ENCODE peak calls at places on chromosomes 1 and 21, in four cellular contexts. W is cardiac muscle cell, U is neuronal stem cell, H is tibial artery. D is an unnamed sample.

GRCh38 chr1:180369061-180369460 is 133.3 kb downstream of the ACBD6 start:
- DNase-seq in W (no peak), U (no peak), H (no peak), D (no peak)

GRCh38 chr1:63920154-63921117 is 146.6 kb downstream of the ROR1 start:
- DNase-seq in W (peak), U (no peak), H (no peak), D (no peak)

GRCh38 chr1:15950302-15950701 is 25.6 kb downstream of the ZBTB17 start:
- DNase-seq in W (no peak), U (no peak), H (no peak), D (no peak)

GRCh38 chr1:230696722-230697432 is 17.0 kb downstream of the AGT start:
- DNase-seq in W (no peak), U (no peak), H (no peak), D (no peak)

GRCh38 chr1:237386362-237387143 is 344.6 kb downstream of the RYR2 start:
- DNase-seq in W (peak), U (peak), H (no peak), D (no peak)

GRCh38 chr1:215824245-215824644 is 257.1 kb downstream of the KCTD3 start:
- DNase-seq in W (peak), U (no peak), H (no peak), D (no peak)

GRCh38 chr1:204605791-204606190 is 79.7 kb downstream of the LRRN2 start:
- DNase-seq in W (no peak), U (no peak), H (no peak), D (no peak)

GRCh38 chr1:187078321-187078720 is 249.6 kb downstream of the PLA2G4A start:
- DNase-seq in W (no peak), U (no peak), H (no peak), D (no peak)

GRCh38 chr21:33078907-33079582 is 9.1 kb downstream of the OLIG1 start:
- DNase-seq in W (no peak), U (no peak), H (no peak), D (peak)

GRCh38 chr1:173356211-173356762 is 120.8 kb upstream of the PRDX6 start:
- DNase-seq in W (no peak), U (no peak), H (no peak), D (no peak)

GRCh38 chr1:211653907-211654553 is 21.4 kb downstream of the NEK2 start:
- DNase-seq in W (no peak), U (no peak), H (no peak), D (no peak)

GRCh38 chr1:221874285-221875003 is 132.6 kb upstream of the DUSP10 start:
- DNase-seq in W (no peak), U (no peak), H (no peak), D (no peak)

GRCh38 chr1:172322219-172323061 is 98.0 kb upstream of the C1orf105 start:
- DNase-seq in W (no peak), U (no peak), H (peak), D (no peak)

GRCh38 chr1:246297314-246298273 is 209.5 kb downstream of the SMYD3 start:
- DNase-seq in W (no peak), U (no peak), H (no peak), D (no peak)

GRCh38 chr1:54045487-54045886 is 7.5 kb downstream of the TMEM59 start:
- DNase-seq in W (no peak), U (no peak), H (no peak), D (no peak)

GRCh38 chr1:26677306-26678115 is 18.3 kb upstream of the ARID1A start:
- DNase-seq in W (peak), U (no peak), H (peak), D (peak)

GRCh38 chr21:39686636-39687035 is 58.3 kb upstream of the IGSF5 start:
- DNase-seq in W (no peak), U (no peak), H (no peak), D (no peak)

GRCh38 chr1:46622341-46622740 is 5.7 kb upstream of the MOB3C start:
- DNase-seq in W (no peak), U (no peak), H (peak), D (no peak)

GRCh38 chr1:62856964-62857363 is 73.0 kb downstream of the ATG4C start:
- DNase-seq in W (no peak), U (no peak), H (no peak), D (no peak)

GRCh38 chr1:95650631-95651030 is 416.6 kb downstream of the RWDD3 start:
- DNase-seq in W (no peak), U (no peak), H (no peak), D (no peak)

GRCh38 chr1:71828431-71829012 is 453.8 kb downstream of the NEGR1 start:
- DNase-seq in W (no peak), U (peak), H (no peak), D (no peak)

GRCh38 chr1:169107673-169108160 is 1.2 kb downstream of the ATP1B1 start:
- DNase-seq in W (no peak), U (no peak), H (no peak), D (no peak)

GRCh38 chr1:186152227-186152944 is 222.7 kb downstream of the TPR start:
- DNase-seq in W (no peak), U (no peak), H (no peak), D (no peak)

GRCh38 chr1:202854787-202855186 is 34.2 kb downstream of the RABIF start:
- DNase-seq in W (no peak), U (no peak), H (no peak), D (no peak)

GRCh38 chr21:21003701-21004100 is 5.5 kb downstream of the NCAM2 start:
- DNase-seq in W (peak), U (no peak), H (no peak), D (no peak)

GRCh38 chr1:179366093-179366800 is 476 bp downstream of the AXDND1 start:
- DNase-seq in W (peak), U (no peak), H (no peak), D (no peak)

GRCh38 chr1:245046764-245047163 is 108.0 kb upstream of the KIF26B start:
- DNase-seq in W (peak), U (no peak), H (no peak), D (no peak)

GRCh38 chr1:20604678-20605077 is 15.8 kb downstream of the CDA start:
- DNase-seq in W (no peak), U (no peak), H (no peak), D (no peak)

GRCh38 chr1:228219962-228220780 is 12.3 kb downstream of the OBSCN start:
- DNase-seq in W (no peak), U (no peak), H (no peak), D (peak)

GRCh38 chr1:221292652-221293051 is 413.4 kb downstream of the HLX start:
- DNase-seq in W (no peak), U (no peak), H (no peak), D (no peak)

GRCh38 chr1:234863596-234863995 is 253.6 kb upstream of the IRF2BP2 start:
- DNase-seq in W (no peak), U (no peak), H (no peak), D (no peak)
- H3K27ac ChIP-seq in W (no peak), U (no peak), H (peak), D (peak)

GRCh38 chr1:6547301-6547700 is 7.0 kb downstream of the NOL9 start:
- DNase-seq in W (no peak), U (no peak), H (no peak), D (no peak)
- H3K27ac ChIP-seq in W (no peak), U (no peak), H (no peak), D (no peak)

GRCh38 chr1:56285554-56286402 is 293.6 kb downstream of the PLPP3 start:
- DNase-seq in W (no peak), U (no peak), H (no peak), D (no peak)
- H3K27ac ChIP-seq in W (no peak), U (no peak), H (no peak), D (no peak)

GRCh38 chr1:243944429-243945160 is 94.6 kb upstream of the AKT3 start:
- DNase-seq in W (peak), U (no peak), H (no peak), D (no peak)

GRCh38 chr1:243946253-243946652 is 96.2 kb upstream of the AKT3 start:
- DNase-seq in W (no peak), U (no peak), H (no peak), D (no peak)

GRCh38 chr1:243942196-243943150 is 92.4 kb upstream of the AKT3 start:
- DNase-seq in W (no peak), U (no peak), H (no peak), D (peak)

GRCh38 chr1:243945727-243946126 is 95.7 kb upstream of the AKT3 start:
- DNase-seq in W (no peak), U (no peak), H (no peak), D (no peak)

GRCh38 chr1:243943671-243944428 is 93.8 kb upstream of the AKT3 start:
- DNase-seq in W (no peak), U (no peak), H (no peak), D (no peak)
- H3K27ac ChIP-seq in W (no peak), U (no peak), H (no peak), D (no peak)

GRCh38 chr1:19450811-19451564 is 34.4 kb downstream of the CAPZB start:
- DNase-seq in W (no peak), U (no peak), H (peak), D (no peak)
- H3K27ac ChIP-seq in W (no peak), U (no peak), H (peak), D (peak)

DNA sequence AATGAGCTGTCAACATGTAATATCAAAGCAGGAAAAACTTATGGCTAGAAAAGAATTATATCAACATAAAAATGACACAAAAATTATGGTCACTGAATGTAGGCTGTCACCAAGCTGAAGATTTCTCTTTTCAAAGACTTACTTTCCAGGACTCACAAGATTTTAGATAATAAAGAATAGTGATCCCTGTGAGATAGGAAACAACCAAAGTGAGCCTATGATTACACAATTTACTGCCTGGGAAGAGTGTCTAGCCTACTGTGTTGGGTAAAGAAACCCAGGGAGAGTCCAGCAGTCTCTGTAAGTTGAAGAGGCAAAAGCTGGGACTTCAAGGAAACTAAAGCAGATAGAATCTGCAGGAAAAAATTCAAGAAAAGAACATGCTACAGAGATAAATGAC is 20.2 kb upstream of the RGS1 start:
- DNase-seq in W (no peak), U (no peak), H (no peak), D (no peak)
- H3K27ac ChIP-seq in W (no peak), U (no peak), H (peak), D (no peak)

GRCh38 chr21:45088729-45089128 is 14.3 kb downstream of the ADARB1 start:
- DNase-seq in W (no peak), U (no peak), H (no peak), D (no peak)

GRCh38 chr21:45089964-45090363 is 15.6 kb downstream of the ADARB1 start:
- DNase-seq in W (no peak), U (no peak), H (no peak), D (no peak)

GRCh38 chr21:45086342-45086958 is 12.1 kb downstream of the ADARB1 start:
- DNase-seq in W (no peak), U (no peak), H (no peak), D (no peak)

GRCh38 chr21:45087022-45087823 is 12.8 kb downstream of the ADARB1 start:
- DNase-seq in W (no peak), U (no peak), H (no peak), D (no peak)

GRCh38 chr21:45088116-45088515 is 13.7 kb downstream of the ADARB1 start:
- DNase-seq in W (no peak), U (no peak), H (no peak), D (no peak)
- H3K27ac ChIP-seq in W (no peak), U (no peak), H (peak), D (no peak)

DNA sequence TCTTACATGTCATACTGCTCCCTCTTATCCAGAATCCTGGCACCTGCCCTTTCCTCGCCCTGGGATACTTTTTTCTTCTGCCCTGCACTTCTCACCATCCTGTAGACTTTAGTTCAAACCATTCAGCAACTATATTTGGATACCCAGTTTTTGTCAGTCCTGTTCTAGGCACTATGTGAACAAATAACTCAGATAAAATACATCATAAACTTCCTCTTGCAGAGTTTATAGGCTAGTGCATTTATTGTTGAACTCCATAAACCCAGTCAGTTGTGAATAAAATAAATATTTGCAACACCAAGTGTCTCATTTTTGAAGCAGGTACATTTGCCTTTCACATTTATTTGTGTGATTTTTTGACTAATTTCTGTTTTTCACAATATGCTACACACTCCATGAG is 4.3 kb downstream of the LYPLAL1 start:
- DNase-seq in W (no peak), U (no peak), H (no peak), D (no peak)
- H3K27ac ChIP-seq in W (no peak), U (no peak), H (peak), D (no peak)

DNA sequence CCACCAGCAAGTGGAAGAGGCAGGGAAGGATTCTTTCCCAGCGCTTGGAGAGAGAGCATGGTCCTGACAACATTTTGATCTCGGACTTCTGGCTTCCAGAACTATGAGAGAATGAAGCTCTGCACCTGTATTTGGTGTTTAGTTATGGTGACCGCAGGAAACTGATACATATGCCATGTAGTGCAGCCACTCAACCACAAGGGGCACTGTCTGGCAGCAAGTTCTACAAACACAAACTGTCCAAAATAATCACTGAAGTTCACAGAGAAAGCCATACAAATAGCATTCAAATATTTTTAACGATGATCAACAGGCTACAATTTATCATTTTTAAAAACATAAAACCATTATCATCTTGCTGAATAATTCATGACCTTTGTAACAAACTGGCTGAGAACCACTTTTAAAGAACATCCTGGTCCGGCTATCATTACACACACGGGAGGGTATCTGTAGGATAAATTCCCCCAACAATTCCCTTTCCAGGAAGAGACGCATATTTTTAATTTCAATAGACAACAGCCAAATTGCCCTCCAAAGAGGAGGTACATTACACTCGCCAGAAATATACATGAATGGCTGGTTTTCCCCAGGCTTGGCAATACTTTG is 9.3 kb upstream of the CBR3 start:
- DNase-seq in W (peak), U (no peak), H (peak), D (peak)
- H3K27ac ChIP-seq in W (no peak), U (no peak), H (no peak), D (no peak)

D was measured in dorsolateral prefrontal cortex.